ENCODE peak calls at places on chromosomes 7 and 10, in seven cellular contexts. K is suprapubic skin, V is sigmoid colon, S is SK-N-SH, Z is A549, I is GM12878, M is tibial nerve. L is an unnamed sample.

GRCh38 chr10:89118091-89118490 is 89.0 kb downstream of the CH25H start:
- DNase-seq in K (no peak), V (no peak), S (no peak), Z (no peak), I (no peak), M (no peak), L (no peak)

GRCh38 chr10:30502266-30503058 is 68.5 kb downstream of the MAP3K8 start:
- DNase-seq in K (no peak), V (no peak), S (no peak), Z (no peak), I (no peak), M (no peak), L (no peak)

GRCh38 chr10:100908378-100908777 is 4.4 kb upstream of the SLF2 start:
- DNase-seq in K (no peak), V (no peak), S (no peak), Z (no peak), I (no peak), M (no peak), L (no peak)

GRCh38 chr7:16982640-16983103 is 100.9 kb upstream of the AGR3 start:
- DNase-seq in K (no peak), V (no peak), S (peak), Z (no peak), I (no peak), M (no peak), L (peak)

GRCh38 chr10:74437822-74438221 is 286.8 kb downstream of the ADK start:
- DNase-seq in K (no peak), V (no peak), S (no peak), Z (peak), I (no peak), M (no peak), L (no peak)

GRCh38 chr10:71696635-71697326 is 22.8 kb downstream of the C10orf105 start:
- DNase-seq in K (no peak), V (no peak), S (peak), Z (peak), I (no peak), M (peak), L (peak)

GRCh38 chr7:70935311-70935710 is 196.6 kb upstream of the GALNT17 start:
- DNase-seq in K (no peak), V (no peak), S (no peak), Z (no peak), I (no peak), M (no peak), L (no peak)

GRCh38 chr10:90064295-90064694 is 362.9 kb downstream of the KIF20B start:
- DNase-seq in K (no peak), V (no peak), S (no peak), Z (no peak), I (no peak), M (no peak), L (no peak)

GRCh38 chr10:102230264-102230860 is 4.3 kb downstream of the ELOVL3 start:
- DNase-seq in K (no peak), V (no peak), S (peak), Z (peak), I (no peak), M (no peak), L (peak)

DNA sequence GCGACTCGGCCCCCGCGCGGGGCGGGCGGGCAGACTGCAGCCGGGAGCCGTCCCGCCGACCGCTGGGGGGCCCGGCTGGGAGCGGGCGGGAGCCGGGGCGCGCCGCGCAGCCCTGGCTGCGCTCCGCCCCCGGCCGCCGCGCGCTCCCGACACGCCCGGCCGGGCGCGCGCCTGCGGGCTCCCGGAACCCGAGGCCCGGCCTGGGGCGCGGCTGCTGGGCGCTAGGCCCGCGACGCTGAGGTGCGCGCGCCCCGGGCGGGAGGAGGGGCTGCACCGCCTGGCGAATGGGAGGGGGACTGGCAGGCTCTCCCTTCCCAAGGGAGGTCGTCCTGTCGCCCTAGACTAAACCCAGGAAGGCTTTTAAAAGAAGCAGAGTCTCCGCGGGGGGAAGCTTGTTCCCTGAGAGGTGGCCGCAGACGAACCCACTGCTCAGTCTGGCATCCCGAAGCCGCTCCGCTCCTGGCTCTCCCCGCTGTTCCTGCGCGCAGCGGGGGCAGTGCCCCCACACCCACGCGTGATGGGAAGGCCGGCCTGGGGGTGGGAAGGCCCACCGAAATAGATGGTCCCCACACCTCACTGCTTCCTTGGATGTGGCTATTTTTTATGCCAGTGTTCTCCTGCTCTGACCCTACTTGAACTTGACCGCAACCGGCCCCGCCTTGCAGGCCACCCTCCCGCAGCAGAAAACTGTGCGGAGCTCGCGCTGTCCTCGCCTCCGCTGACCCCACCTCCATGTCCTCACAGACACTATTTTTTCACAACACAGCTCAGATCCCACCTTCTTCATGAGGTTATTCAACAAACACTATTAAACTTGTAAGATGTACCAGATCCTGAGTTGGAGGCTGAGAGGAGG is at the start of gene VOPP1:
- DNase-seq in K (peak), V (peak), S (peak), Z (peak), I (no peak), M (peak), L (peak)
- TF ChIP-seq EP300 in K (no peak), V (no peak), S (no peak), Z (no peak), I (no peak), M (peak), L (no peak)

GRCh38 chr10:17200035-17200884 is 1.2 kb downstream of the TRDMT1 start:
- DNase-seq in K (no peak), V (no peak), S (no peak), Z (no peak), I (no peak), M (no peak), L (no peak)

GRCh38 chr10:17201165-17202013 is at the start of gene TRDMT1:
- DNase-seq in K (peak), V (peak), S (peak), Z (peak), I (no peak), M (peak), L (peak)

GRCh38 chr10:17200885-17201164 is 647 bp downstream of the TRDMT1 start:
- DNase-seq in K (no peak), V (peak), S (no peak), Z (peak), I (no peak), M (peak), L (peak)

GRCh38 chr10:17203416-17203815 is 1.9 kb upstream of the TRDMT1 start:
- DNase-seq in K (no peak), V (no peak), S (no peak), Z (no peak), I (no peak), M (no peak), L (no peak)

DNA sequence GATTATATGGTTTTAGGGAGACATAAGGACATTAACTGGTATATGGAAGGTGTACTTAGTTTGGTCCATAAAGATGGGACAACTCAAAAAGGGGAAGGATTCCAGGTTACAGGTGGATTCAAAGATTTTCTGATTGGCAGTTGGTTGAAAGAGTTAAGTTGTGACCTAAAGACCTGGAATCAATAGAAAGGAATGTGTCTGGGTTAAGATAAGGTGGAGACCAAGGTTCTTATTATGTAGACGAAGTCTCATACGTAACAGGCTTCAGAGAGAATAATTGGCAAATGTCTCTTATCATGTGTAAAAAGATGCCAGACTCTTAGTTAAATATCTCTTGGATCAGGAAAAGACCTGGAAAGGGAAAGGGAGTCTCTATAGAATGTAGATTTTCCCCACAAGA is 1.0 kb upstream of the TRDMT1 start:
- DNase-seq in K (no peak), V (no peak), S (no peak), Z (no peak), I (no peak), M (no peak), L (no peak)
- TF ChIP-seq EP300 in K (no peak), V (no peak), S (no peak), Z (no peak), I (no peak), M (no peak), L (no peak)

GRCh38 chr10:34291466-34292177 is 523.5 kb downstream of the PARD3 start:
- DNase-seq in K (no peak), V (no peak), S (no peak), Z (no peak), I (peak), M (no peak), L (no peak)
- TF ChIP-seq EP300 in K (no peak), V (no peak), S (no peak), Z (no peak), I (no peak), M (no peak), L (no peak)

GRCh38 chr10:69088471-69088769 is 517 bp downstream of the SRGN start:
- DNase-seq in K (no peak), V (no peak), S (no peak), Z (no peak), I (no peak), M (no peak), L (no peak)

GRCh38 chr10:69087600-69088470 is at the start of gene SRGN:
- DNase-seq in K (peak), V (peak), S (no peak), Z (peak), I (peak), M (peak), L (no peak)

GRCh38 chr10:69089638-69090599 is 2.0 kb downstream of the SRGN start:
- DNase-seq in K (no peak), V (no peak), S (no peak), Z (no peak), I (peak), M (no peak), L (no peak)

GRCh38 chr10:69090687-69091450 is 3.0 kb downstream of the SRGN start:
- DNase-seq in K (no peak), V (no peak), S (no peak), Z (no peak), I (no peak), M (no peak), L (no peak)

DNA sequence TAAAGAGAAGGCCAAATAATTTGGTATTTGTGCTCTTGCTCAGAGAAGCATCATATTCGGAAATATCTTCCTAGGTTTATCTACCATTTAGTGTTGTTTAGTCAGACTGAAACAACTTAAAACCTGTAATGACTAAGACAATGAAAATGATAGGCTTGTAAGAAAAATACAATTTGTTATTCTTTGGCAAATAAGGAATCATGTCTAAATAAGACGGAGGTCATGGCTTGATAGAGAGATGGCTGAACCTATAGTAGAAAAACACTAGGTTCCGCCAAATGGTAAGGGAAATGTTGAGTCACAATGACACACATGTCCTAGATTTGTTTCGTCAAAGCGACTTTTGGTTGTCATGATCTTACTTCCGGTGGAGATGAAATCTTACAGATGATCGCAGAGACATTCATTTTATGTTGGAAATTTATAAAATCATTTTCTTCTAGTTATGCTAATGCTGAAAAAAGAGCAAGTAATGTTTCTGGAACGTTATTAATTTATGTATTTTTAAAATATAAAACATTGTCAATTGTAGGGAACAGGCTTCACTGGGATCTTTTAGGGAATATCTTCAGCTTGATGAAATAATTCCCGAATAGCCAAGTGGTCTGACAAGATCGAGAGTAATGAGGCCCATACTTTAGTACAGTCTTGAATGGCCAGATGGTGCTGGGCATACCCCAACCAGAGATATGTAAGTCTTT is 1.0 kb downstream of the SRGN start:
- DNase-seq in K (no peak), V (no peak), S (no peak), Z (peak), I (peak), M (no peak), L (no peak)
- TF ChIP-seq EP300 in K (no peak), V (no peak), S (no peak), Z (no peak), I (no peak), M (peak), L (no peak)

DNA sequence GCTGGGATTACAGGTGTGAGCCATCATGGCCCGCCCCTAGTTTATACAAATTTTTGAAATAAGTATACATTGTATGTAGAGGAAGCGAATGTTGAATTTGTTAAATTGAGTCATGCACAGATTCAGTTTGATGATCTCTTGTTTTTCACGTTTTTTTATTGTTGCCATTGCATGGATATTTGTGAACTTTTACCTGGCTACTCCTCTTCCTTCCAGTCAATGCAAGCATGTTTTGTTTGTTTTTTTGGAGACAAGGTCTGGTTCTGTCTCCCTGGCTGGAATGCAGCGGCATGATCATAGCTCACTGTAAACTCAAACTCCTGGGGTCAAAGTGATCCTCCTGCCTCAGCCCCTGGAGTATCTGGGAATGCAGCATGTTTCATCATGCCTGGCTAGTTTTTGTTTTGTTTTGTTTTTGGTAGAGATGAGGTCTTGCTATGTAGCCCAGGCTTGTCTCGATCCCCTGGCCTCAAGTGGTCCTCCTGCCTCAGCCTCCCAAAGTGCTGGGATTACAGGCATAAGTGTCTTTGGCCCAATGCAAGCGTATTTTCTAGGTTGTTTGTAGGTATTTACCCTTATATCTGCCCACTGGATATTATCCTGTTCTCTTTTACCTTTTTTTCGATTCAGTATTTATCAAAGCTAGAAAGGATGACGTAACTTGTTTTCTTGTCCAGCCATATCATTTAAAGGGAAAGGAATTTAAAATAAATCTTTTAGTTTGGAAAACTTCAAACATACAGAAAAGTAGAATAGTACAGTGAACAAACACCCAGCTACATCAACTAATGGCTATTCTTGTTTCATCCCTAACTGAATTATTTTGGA is 11.0 kb downstream of the LCOR start:
- DNase-seq in K (no peak), V (no peak), S (no peak), Z (no peak), I (no peak), M (no peak), L (no peak)
- TF ChIP-seq EP300 in K (no peak), V (no peak), S (no peak), Z (no peak), I (no peak), M (no peak), L (no peak)